ENCODE peak calls at places on chromosome 22, in six cellular contexts. P is HCT116, Z is AG09309, K is AG10803, V is thoracic aorta, L is fibroblast of lung. F is an unnamed sample.
A peak's percentile ranks its signal among the peaks of the same experiment; 100 is the strongest.

GRCh38 chr22:27475548-27475897 is 326.0 kb downstream of the MN1 start:
- DNase-seq in K (no peak), L (no peak), P (no peak), V (no peak), Z (no peak), F (no peak)

GRCh38 chr22:20537325-20537756 is 29.9 kb downstream of the MED15 start:
- DNase-seq in L (no peak), P (no peak), V (no peak), Z (no peak), K (no peak), F (no peak)

GRCh38 chr22:22886546-22886945 is 1.1 kb upstream of the IGLL5 start:
- DNase-seq in K (no peak), P (no peak), V (no peak), L (no peak), Z (no peak), F (no peak)

GRCh38 chr22:19398680-19399079 is 32.9 kb downstream of the HIRA start:
- DNase-seq in Z (no peak), L (no peak), V (no peak), K (no peak), P (no peak), F (no peak)

GRCh38 chr22:45413368-45414211 is at the start of the genes RIBC2 and SMC1B:
- DNase-seq in P (peak; percentile 87), Z (no peak), L (peak; percentile 75), K (peak; percentile 68), V (no peak), F (peak; percentile 28)

GRCh38 chr22:45552017-45552411 is 49.3 kb downstream of the FBLN1 start:
- DNase-seq in Z (no peak), K (no peak), L (no peak), P (no peak), V (no peak), F (no peak)

GRCh38 chr22:17120711-17121234 is 387 bp downstream of the TMEM121B start:
- DNase-seq in K (no peak), L (no peak), P (no peak), V (no peak), Z (no peak), F (no peak)

GRCh38 chr22:32735516-32735915 is 66.0 kb upstream of the TIMP3 start:
- DNase-seq in V (no peak), L (no peak), Z (no peak), K (no peak), P (no peak), F (no peak)

GRCh38 chr22:45918455-45919370 is 58.2 kb downstream of the WNT7B start:
- DNase-seq in L (no peak), Z (no peak), P (no peak), V (no peak), K (no peak), F (no peak)

GRCh38 chr22:36369922-36370781 is 17.6 kb downstream of the MYH9 start:
- DNase-seq in K (no peak), V (no peak), L (peak; percentile 57), Z (no peak), P (no peak), F (peak; percentile 60)

GRCh38 chr22:33054276-33054675 is 3.9 kb downstream of the SYN3 start:
- DNase-seq in Z (no peak), L (no peak), K (no peak), V (no peak), P (no peak), F (no peak)

GRCh38 chr22:38181453-38182200 is at the start of gene PLA2G6:
- DNase-seq in L (peak; percentile 99), Z (peak; percentile 93), V (peak; percentile 94), P (peak; percentile 96), K (peak; percentile 98), F (peak; percentile 96)

GRCh38 chr22:45548441-45548840 is 45.8 kb downstream of the FBLN1 start:
- DNase-seq in Z (no peak), P (no peak), K (no peak), V (no peak), L (no peak), F (no peak)

GRCh38 chr22:38505595-38506117 is 455 bp downstream of the DDX17 start:
- DNase-seq in V (peak; percentile 25), Z (no peak), P (no peak), K (peak; percentile 78), L (peak; percentile 74), F (no peak)

GRCh38 chr22:32558681-32559355 is 84.2 kb downstream of the FBXO7 start:
- DNase-seq in K (peak; percentile 67), P (peak; percentile 75), Z (no peak), V (peak; percentile 72), L (peak; percentile 88), F (peak; percentile 86)

GRCh38 chr22:40719599-40719998 is 40.3 kb downstream of the MCHR1 start:
- DNase-seq in L (no peak), V (no peak), P (no peak), K (no peak), Z (no peak), F (no peak)

GRCh38 chr22:47842119-47842518 is 1079.7 kb downstream of the TBC1D22A start:
- DNase-seq in Z (no peak), V (no peak), K (no peak), P (no peak), L (no peak), F (no peak)

GRCh38 chr22:20641198-20641892 is 132.6 kb upstream of the SERPIND1 start:
- DNase-seq in Z (no peak), K (no peak), P (no peak), V (no peak), L (no peak), F (no peak)

GRCh38 chr22:37560682-37561208 is 465 bp downstream of the CDC42EP1 start:
- DNase-seq in L (peak; percentile 42), Z (no peak), K (peak; percentile 66), V (no peak), P (no peak), F (no peak)

GRCh38 chr22:38346506-38346905 is 29.3 kb upstream of the CSNK1E start:
- DNase-seq in K (no peak), L (no peak), V (no peak), P (no peak), Z (no peak), F (no peak)

GRCh38 chr22:19292262-19293230 is 1.0 kb upstream of the CLTCL1 start:
- DNase-seq in L (peak; percentile 68), K (peak; percentile 69), P (no peak), V (no peak), Z (no peak), F (no peak)

GRCh38 chr22:46049726-46050450 is 72.9 kb upstream of the WNT7B start:
- DNase-seq in P (no peak), Z (no peak), V (no peak), L (no peak), K (no peak), F (no peak)

GRCh38 chr22:39925273-39925672 is 24.4 kb downstream of the GRAP2 start:
- DNase-seq in K (no peak), P (no peak), L (no peak), Z (no peak), V (no peak), F (no peak)

GRCh38 chr22:37316405-37316804 is 34.1 kb downstream of the CYTH4 start:
- DNase-seq in P (no peak), Z (no peak), V (no peak), K (no peak), L (no peak), F (no peak)

GRCh38 chr22:17370036-17370765 is 941 bp downstream of the CECR2 start:
- DNase-seq in Z (no peak), P (no peak), V (no peak), K (no peak), L (peak; percentile 11), F (no peak)

GRCh38 chr22:26681395-26681821 is 24.0 kb downstream of the MIAT start:
- DNase-seq in P (no peak), Z (no peak), L (peak; percentile 41), K (peak; percentile 86), V (no peak), F (peak; percentile 89)

DNA sequence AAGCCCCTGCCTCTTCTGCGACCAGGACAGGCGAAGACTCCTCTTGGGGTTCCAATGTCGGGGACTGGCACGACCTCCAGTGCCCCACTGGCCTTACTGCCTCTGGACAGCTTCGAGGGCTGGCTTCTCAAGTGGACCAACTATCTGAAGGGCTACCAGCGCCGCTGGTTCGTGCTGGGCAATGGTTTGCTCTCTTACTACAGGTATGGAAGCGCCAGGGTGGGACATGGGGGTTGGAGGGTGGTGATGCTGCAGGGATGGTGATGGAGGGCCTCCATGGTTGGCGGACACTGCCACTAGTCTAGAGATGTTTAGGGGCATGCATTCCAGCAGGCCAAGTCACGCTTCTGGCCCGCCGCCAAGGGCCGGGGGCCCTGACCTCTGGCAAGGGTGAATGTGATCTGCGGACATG is 683 bp downstream of the OSBP2 start:
- DNase-seq in Z (no peak), P (no peak), V (no peak), L (no peak), K (no peak), F (no peak)
- TF ChIP-seq CTCF in Z (no peak), P (no peak), V (no peak), L (no peak), K (no peak), F (no peak)

DNA sequence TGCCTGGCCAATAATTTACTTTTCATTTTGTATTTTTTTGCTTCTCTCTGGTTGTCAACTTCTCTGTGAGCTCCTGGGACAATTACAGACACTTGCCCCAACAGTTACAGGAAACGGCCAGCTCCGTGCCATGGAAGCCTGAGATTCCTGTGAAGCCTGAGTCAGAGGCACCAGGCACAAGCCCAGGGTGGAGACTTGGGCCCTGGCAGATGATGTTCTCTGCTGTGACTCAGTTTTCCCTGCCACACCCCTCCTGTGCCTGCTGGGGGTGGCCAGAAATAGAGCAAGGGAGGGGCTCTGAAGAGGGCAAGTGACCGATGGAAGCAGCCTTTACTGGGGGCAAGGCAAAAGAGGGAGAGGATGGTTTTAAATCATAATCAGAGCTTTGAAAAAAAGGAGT is 4.9 kb downstream of the ATP5MGL start:
- DNase-seq in K (peak; percentile 94), P (peak; percentile 85), Z (peak; percentile 75), L (peak; percentile 82), V (peak; percentile 84), F (peak; percentile 87)
- H3K4me3 ChIP-seq in K (no peak overlapping the region), P (peak overlapping the region; percentile 9), Z (no peak overlapping the region), L (no peak overlapping the region), V (no peak overlapping the region), F (no peak overlapping the region)

GRCh38 chr22:42383287-42383686 is 48.9 kb downstream of the NFAM1 start:
- DNase-seq in L (no peak), K (no peak), P (no peak), Z (no peak), V (no peak), F (no peak)
- TF ChIP-seq CTCF in L (no peak), K (no peak), P (no peak), Z (no peak), V (no peak), F (no peak)

DNA sequence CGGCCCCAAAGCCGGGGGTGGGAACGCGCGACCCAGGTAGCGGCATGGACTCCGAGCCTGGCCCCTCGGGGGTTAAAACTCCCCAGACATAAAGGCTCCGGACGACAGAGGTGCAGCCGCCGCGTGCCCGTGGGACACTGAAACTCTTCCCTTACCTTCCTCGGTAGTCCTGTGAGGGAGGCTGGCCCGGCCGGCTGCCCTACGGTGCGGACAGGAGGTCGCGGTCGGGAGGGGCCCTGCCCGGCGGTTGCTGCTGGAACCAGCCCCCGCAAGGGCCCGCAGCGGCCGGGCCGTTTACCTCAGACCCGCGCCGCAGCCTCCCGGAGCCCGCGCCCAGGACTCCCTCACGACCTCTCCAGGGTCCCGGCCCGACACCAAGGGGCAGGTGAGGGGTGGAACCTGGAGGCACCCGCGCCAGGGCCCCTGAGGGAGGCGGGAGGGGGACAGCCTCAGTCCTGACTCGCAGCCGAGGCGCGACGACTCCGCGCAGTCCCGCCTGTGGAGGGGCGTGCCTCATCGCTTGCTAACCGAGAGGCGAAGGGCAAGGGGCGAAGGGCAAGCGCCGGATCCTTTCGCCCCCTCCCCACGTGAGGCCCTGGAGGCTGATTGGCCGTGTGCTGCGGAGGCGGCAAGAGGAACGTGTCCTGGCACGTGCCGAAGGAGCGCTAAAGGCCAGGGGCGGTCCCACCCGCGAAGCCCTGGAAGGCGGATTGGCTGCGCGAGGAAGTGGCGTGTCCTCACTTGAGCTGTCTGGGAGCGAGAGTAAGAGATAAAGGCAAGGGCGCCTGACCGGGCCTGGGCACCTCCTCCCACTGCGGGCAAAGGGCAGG is at the start of gene UPB1:
- DNase-seq in V (no peak), P (no peak), Z (no peak), K (no peak), L (no peak), F (no peak)
- H3K4me3 ChIP-seq in V (peak within 1 kb of the TSS; percentile 53), P (no peak within 1 kb of the TSS), Z (peak within 1 kb of the TSS; percentile 10), K (peak within 1 kb of the TSS; percentile 26), L (no peak within 1 kb of the TSS), F (peak within 1 kb of the TSS; percentile 35)

F was measured in retinal pigment epithelial cell.